ENCODE peak calls at places on chromosomes 5 and 9, in four cellular contexts. W is hepatocyte, U is gastrocnemius medialis, I is stomach. Y is an unnamed sample.

GRCh38 chr5:178740926-178741325 is 10.5 kb upstream of the ZNF354A start:
- DNase-seq in W (no peak), U (no peak), I (no peak), Y (no peak)

GRCh38 chr5:145244251-145244650 is 590.9 kb downstream of the PRELID2 start:
- DNase-seq in W (no peak), U (no peak), I (no peak), Y (no peak)

GRCh38 chr9:121172726-121173487 is 28.8 kb downstream of the RAB14 start:
- DNase-seq in W (no peak), U (no peak), I (no peak), Y (no peak)

GRCh38 chr5:159331099-159331973 is 1.0 kb upstream of the IL12B start:
- DNase-seq in W (peak; percentile 79), U (peak; percentile 16), I (peak; percentile 68), Y (peak; percentile 48)

GRCh38 chr5:97231025-97231636 is 48.1 kb upstream of the RIOK2 start:
- DNase-seq in W (peak; percentile 85), U (peak; percentile 20), I (no peak), Y (peak; percentile 25)

GRCh38 chr9:69931340-69931739 is 110.7 kb downstream of the CFAP95 start:
- DNase-seq in W (peak; percentile 15), U (no peak), I (no peak), Y (no peak)

GRCh38 chr5:39452846-39453245 is 28.1 kb upstream of the DAB2 start:
- DNase-seq in W (no peak), U (no peak), I (no peak), Y (no peak)

GRCh38 chr9:18658764-18659705 is 185.1 kb downstream of the ADAMTSL1 start:
- DNase-seq in W (no peak), U (no peak), I (no peak), Y (no peak)

GRCh38 chr9:97794666-97795065 is 58.4 kb upstream of the FOXE1 start:
- DNase-seq in W (no peak), U (no peak), I (no peak), Y (no peak)

GRCh38 chr9:89786650-89787049 is 181.8 kb downstream of the GADD45G start:
- DNase-seq in W (no peak), U (no peak), I (peak; percentile 60), Y (no peak)

GRCh38 chr5:24621809-24622208 is 23.0 kb downstream of the CDH10 start:
- DNase-seq in W (peak; percentile 52), U (peak; percentile 32), I (no peak), Y (no peak)

GRCh38 chr9:31597977-31598376 is 786.5 kb upstream of the ACO1 start:
- DNase-seq in W (peak; percentile 7), U (no peak), I (no peak), Y (no peak)

GRCh38 chr5:118115791-118116190 is 872.6 kb downstream of the DTWD2 start:
- DNase-seq in W (no peak), U (no peak), I (no peak), Y (no peak)

GRCh38 chr9:134405527-134405926 is 79.3 kb downstream of the RXRA start:
- DNase-seq in W (no peak), U (no peak), I (no peak), Y (no peak)

GRCh38 chr5:164748861-164749260 is 1243.4 kb downstream of the MAT2B start:
- DNase-seq in W (no peak), U (no peak), I (no peak), Y (no peak)

GRCh38 chr9:30534458-30534857 is 1850.0 kb upstream of the ACO1 start:
- DNase-seq in W (no peak), U (no peak), I (no peak), Y (no peak)

GRCh38 chr5:154369682-154370081 is 76.1 kb upstream of the SAP30L start:
- DNase-seq in W (no peak), U (no peak), I (no peak), Y (no peak)

GRCh38 chr5:93598141-93598996 is 15.3 kb downstream of the NR2F1 start:
- DNase-seq in W (no peak), U (no peak), I (no peak), Y (no peak)

GRCh38 chr9:132996526-132996925 is 18.0 kb downstream of the GFI1B start:
- DNase-seq in W (no peak), U (no peak), I (no peak), Y (no peak)

GRCh38 chr9:104286792-104287191 is 192.7 kb downstream of the SMC2 start:
- DNase-seq in W (no peak), U (no peak), I (no peak), Y (no peak)

GRCh38 chr9:129647635-129648034 is 5.7 kb upstream of the ASB6 start:
- DNase-seq in W (no peak), U (no peak), I (no peak), Y (no peak)
- H3K27ac ChIP-seq in W (no peak overlapping the region), U (no peak overlapping the region), I (no peak overlapping the region), Y (no peak overlapping the region)

DNA sequence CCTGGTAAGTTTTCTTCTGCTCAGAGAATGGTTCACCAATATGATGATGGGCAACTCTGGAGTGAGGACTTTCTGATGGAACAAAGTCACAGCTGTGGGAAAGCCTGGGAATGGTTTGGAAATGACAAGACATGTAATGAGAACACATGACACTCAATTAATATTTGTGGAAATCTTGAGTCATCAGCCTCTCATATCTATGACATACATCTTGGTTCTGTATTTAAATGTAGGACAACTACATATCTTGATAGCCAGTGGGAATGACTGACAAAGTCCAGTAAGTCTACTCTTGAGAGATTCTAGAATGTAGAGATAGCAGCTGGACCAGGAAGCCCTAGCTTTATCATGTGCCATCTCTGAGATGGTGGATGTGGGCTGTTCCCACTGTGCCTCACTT is 85.5 kb downstream of the PALM2AKAP2 start:
- DNase-seq in W (no peak), U (no peak), I (no peak), Y (no peak)
- H3K27ac ChIP-seq in W (no peak overlapping the region), U (no peak overlapping the region), I (no peak overlapping the region), Y (no peak overlapping the region)

GRCh38 chr5:147176422-147176821 is 58.4 kb upstream of the STK32A start:
- DNase-seq in W (no peak), U (no peak), I (no peak), Y (no peak)
- H3K27ac ChIP-seq in W (no peak overlapping the region), U (no peak overlapping the region), I (no peak overlapping the region), Y (no peak overlapping the region)

DNA sequence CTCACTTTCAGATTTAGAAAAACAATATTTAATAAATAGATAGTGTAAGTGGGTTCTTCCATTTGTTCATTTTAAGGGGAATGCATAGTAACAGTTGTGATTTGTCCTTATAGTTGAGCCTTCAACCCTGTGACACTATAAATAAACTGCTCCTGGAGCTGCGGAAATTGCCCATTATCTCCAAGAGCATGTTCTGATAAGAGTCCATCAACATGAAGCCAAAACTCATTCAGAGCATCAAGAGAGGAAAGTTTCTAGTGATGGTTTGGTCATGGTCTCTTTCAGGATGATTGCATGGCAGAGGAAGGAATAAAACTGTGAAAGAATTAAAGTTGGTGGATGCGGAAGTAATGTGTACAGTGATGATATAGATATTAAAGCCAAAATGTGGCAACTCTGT is 772.1 kb upstream of the DMAC1 start:
- DNase-seq in W (no peak), U (no peak), I (no peak), Y (no peak)
- H3K27ac ChIP-seq in W (no peak overlapping the region), U (no peak overlapping the region), I (no peak overlapping the region), Y (no peak overlapping the region)

GRCh38 chr5:52787600-52788504 is at the start of the genes ITGA1 and PELO:
- DNase-seq in W (peak; percentile 81), U (peak; percentile 50), I (peak; percentile 65), Y (peak; percentile 77)
- H3K27ac ChIP-seq in W (peak within 1 kb of the TSS; percentile 90), U (peak within 1 kb of the TSS; percentile 68), I (peak within 1 kb of the TSS; percentile 92), Y (peak within 1 kb of the TSS; percentile 82)

DNA sequence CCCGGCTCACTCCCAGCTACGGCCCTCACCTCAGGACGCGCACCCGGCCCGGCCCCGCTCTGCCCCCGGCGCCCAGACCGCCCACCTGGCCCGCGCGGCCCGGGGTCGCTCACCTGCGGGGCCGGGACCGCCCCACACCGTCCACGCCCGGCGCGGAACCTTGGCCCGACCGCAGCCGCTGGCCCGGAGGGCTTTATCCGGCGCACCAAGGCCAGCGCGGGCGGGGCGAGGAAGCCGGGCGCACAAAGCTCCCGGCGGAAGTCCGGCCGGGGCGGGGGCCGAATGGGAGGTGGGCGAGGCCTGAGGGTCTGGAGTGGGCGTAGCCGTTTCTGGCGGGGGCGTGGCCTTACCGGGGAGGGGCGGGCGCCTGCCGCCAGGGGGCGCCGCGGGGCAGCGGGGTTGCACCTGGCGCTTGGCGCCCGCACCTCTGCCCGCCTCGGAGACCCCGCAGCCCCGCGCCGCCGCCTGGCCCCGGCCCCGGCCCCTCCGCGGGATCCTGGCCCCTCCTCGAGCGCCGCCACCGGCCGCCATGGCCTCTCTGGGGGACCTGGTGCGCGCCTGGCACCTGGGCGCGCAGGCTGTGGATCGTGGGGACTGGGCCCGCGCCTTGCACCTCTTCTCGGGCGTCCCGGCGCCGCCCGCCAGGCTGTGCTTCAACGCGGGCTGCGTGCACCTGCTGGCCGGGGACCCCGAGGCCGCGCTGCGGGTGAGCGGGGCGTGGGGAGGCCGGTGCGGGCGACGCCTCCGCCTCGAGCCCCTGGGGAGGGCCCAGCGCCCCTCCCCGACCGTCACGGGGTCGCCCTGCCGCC is at the start of the genes EXD3 and NOXA1:
- DNase-seq in W (peak; percentile 98), U (peak; percentile 90), I (peak; percentile 96), Y (peak; percentile 92)
- H3K27ac ChIP-seq in W (peak within 1 kb of the TSS; percentile 93), U (peak within 1 kb of the TSS; percentile 75), I (peak within 1 kb of the TSS; percentile 92), Y (peak within 1 kb of the TSS; percentile 83)

GRCh38 chr9:19698960-19699359 is 89.9 kb downstream of the SLC24A2 start:
- DNase-seq in W (no peak), U (no peak), I (no peak), Y (no peak)
- H3K27ac ChIP-seq in W (no peak overlapping the region), U (no peak overlapping the region), I (no peak overlapping the region), Y (no peak overlapping the region)

DNA sequence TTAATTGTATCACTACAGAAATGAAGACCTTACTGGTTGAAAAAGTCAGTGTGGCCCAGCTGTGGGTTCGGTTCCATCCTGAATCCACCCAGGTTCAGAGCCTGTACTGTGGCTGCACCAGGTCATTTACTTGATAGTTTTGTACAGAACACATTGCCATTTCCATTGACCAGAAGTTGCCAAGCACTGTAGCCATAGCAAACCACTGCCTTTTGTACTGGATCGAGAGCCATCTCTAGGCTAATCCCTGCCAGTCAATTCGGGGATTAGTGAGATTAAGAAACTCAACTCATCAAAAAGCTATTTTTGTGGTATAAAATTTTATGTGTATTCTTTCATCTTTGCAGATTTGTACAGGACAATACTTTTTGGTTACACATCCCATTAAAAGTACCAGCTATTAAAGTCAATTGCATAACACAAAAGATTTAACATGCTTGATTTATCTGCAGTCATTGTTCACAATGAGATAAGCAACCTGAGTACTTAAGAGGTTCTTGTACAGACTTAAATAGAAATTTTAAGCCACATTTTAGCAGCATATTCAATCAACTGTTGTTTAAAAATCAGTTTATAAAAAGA is 108.5 kb upstream of the OTULINL start:
- DNase-seq in W (no peak), U (no peak), I (no peak), Y (no peak)
- H3K27ac ChIP-seq in W (no peak overlapping the region), U (no peak overlapping the region), I (no peak overlapping the region), Y (no peak overlapping the region)

GRCh38 chr9:86096382-86096781 is 3.0 kb downstream of the GOLM1 start:
- DNase-seq in W (peak; percentile 40), U (no peak), I (no peak), Y (no peak)
- H3K27ac ChIP-seq in W (peak overlapping the region; percentile 87), U (no peak overlapping the region), I (no peak overlapping the region), Y (no peak overlapping the region)

GRCh38 chr5:58477760-58478159 is 13.5 kb upstream of the GAPT start:
- DNase-seq in W (no peak), U (no peak), I (no peak), Y (no peak)
- H3K27ac ChIP-seq in W (no peak overlapping the region), U (no peak overlapping the region), I (no peak overlapping the region), Y (no peak overlapping the region)